ENCODE peak calls at places on chromosomes 1 and 21, in ten cellular contexts. M, B, E, F, S, V, W, G, X and I are unnamed samples.

GRCh38 chr21:36701912-36702621 is 3.2 kb downstream of the SIM2 start:
- DNase-seq in M (no peak), B (no peak), E (no peak), F (no peak), S (peak), V (no peak), W (no peak), G (no peak), X (no peak), I (no peak)

GRCh38 chr1:119294728-119295127 is 73.9 kb upstream of the HAO2 start:
- DNase-seq in M (no peak), B (no peak), E (no peak), F (no peak), S (no peak), V (no peak), W (no peak), G (no peak), X (no peak), I (no peak)

GRCh38 chr1:68116643-68117235 is 66.3 kb upstream of the DIRAS3 start:
- DNase-seq in M (peak), B (no peak), E (no peak), F (peak), S (peak), V (peak), W (no peak), G (no peak), X (peak), I (peak)

GRCh38 chr1:156748670-156749428 is 2.6 kb downstream of the HDGF start:
- DNase-seq in M (peak), B (no peak), E (peak), F (no peak), S (no peak), V (peak), W (no peak), G (peak), X (no peak), I (peak)

GRCh38 chr1:42658880-42659337 is 686 bp downstream of the PPIH start:
- DNase-seq in M (peak), B (no peak), E (no peak), F (no peak), S (no peak), V (no peak), W (no peak), G (no peak), X (no peak), I (no peak)

GRCh38 chr1:163412216-163412615 is 90.5 kb downstream of the NUF2 start:
- DNase-seq in M (no peak), B (no peak), E (no peak), F (no peak), S (no peak), V (no peak), W (no peak), G (no peak), X (peak), I (no peak)

GRCh38 chr1:152347116-152347728 is 12.6 kb downstream of the FLG2 start:
- DNase-seq in M (peak), B (peak), E (no peak), F (no peak), S (peak), V (peak), W (peak), G (no peak), X (peak), I (peak)

GRCh38 chr21:35614412-35614901 is 445.9 kb downstream of the SETD4 start:
- DNase-seq in M (no peak), B (no peak), E (no peak), F (no peak), S (peak), V (no peak), W (no peak), G (no peak), X (no peak), I (no peak)

GRCh38 chr21:45959182-45959581 is 22.4 kb upstream of the COL6A1 start:
- DNase-seq in M (no peak), B (no peak), E (no peak), F (no peak), S (no peak), V (no peak), W (no peak), G (no peak), X (no peak), I (no peak)

GRCh38 chr1:67746299-67746698 is 61.3 kb downstream of the GADD45A start:
- DNase-seq in M (no peak), B (no peak), E (no peak), F (no peak), S (no peak), V (no peak), W (no peak), G (no peak), X (no peak), I (no peak)

GRCh38 chr1:153611024-153611352 is 1.9 kb downstream of the S100A16 start:
- DNase-seq in M (peak), B (no peak), E (no peak), F (no peak), S (peak), V (no peak), W (no peak), G (no peak), X (no peak), I (no peak)

GRCh38 chr21:31781737-31782136 is 49.8 kb upstream of the SCAF4 start:
- DNase-seq in M (peak), B (no peak), E (no peak), F (no peak), S (no peak), V (no peak), W (peak), G (no peak), X (peak), I (no peak)

GRCh38 chr1:194366705-194367104 is 1180.3 kb upstream of the B3GALT2 start:
- DNase-seq in M (no peak), B (no peak), E (no peak), F (no peak), S (no peak), V (no peak), W (no peak), G (no peak), X (no peak), I (no peak)

GRCh38 chr1:107359472-107360241 is 218.8 kb downstream of the NTNG1 start:
- DNase-seq in M (no peak), B (no peak), E (no peak), F (no peak), S (no peak), V (no peak), W (no peak), G (no peak), X (no peak), I (no peak)

GRCh38 chr1:169109561-169110134 is 3.2 kb downstream of the ATP1B1 start:
- DNase-seq in M (peak), B (no peak), E (no peak), F (no peak), S (peak), V (no peak), W (peak), G (no peak), X (no peak), I (peak)

GRCh38 chr1:212976586-212976985 is 26.2 kb downstream of the VASH2 start:
- DNase-seq in M (no peak), B (no peak), E (no peak), F (no peak), S (no peak), V (no peak), W (no peak), G (no peak), X (peak), I (no peak)

GRCh38 chr21:30434033-30434631 is 4.1 kb downstream of the KRTAP13-4 start:
- DNase-seq in M (no peak), B (no peak), E (no peak), F (no peak), S (peak), V (peak), W (no peak), G (no peak), X (peak), I (peak)

GRCh38 chr1:10943991-10944730 is 68.3 kb upstream of the TARDBP start:
- DNase-seq in M (no peak), B (no peak), E (no peak), F (no peak), S (no peak), V (no peak), W (peak), G (peak), X (peak), I (no peak)

GRCh38 chr1:200346744-200347143 is 63.1 kb downstream of the ZNF281 start:
- DNase-seq in M (peak), B (no peak), E (no peak), F (no peak), S (no peak), V (no peak), W (no peak), G (no peak), X (no peak), I (no peak)